ENCODE peak calls at places on chromosomes 7 and 10, in seven cellular contexts. Q, Y, D, F, V, H and E are unnamed samples. For H3K9me3 and H3K36me3, the result is how much of the 10 kb centered on the place peaks cover.

GRCh38 chr7:36279251-36279925 is 110.3 kb upstream of the ANLN start:
- DNase-seq in F (peak), D (no peak), V (no peak), Q (no peak), Y (no peak), H (no peak), E (no peak)

GRCh38 chr10:126373982-126374381 is 14.3 kb downstream of the ADAM12 start:
- DNase-seq in F (no peak), H (no peak), Y (no peak), Q (no peak), V (no peak), D (no peak), E (no peak)

GRCh38 chr10:102869290-102870198 is at the start of gene AS3MT:
- DNase-seq in Q (no peak), Y (peak), D (peak), V (peak), H (no peak), F (no peak), E (peak)

GRCh38 chr10:38043516-38043915 is 33.0 kb downstream of the ZNF33A start:
- DNase-seq in H (no peak), F (no peak), Q (no peak), V (no peak), Y (no peak), D (no peak), E (no peak)

GRCh38 chr7:106231856-106232490 is 52.8 kb downstream of the NAMPT start:
- DNase-seq in V (no peak), D (no peak), H (no peak), Q (no peak), F (no peak), Y (no peak), E (no peak)

GRCh38 chr7:24851791-24852190 is 94.5 kb upstream of the GSDME start:
- DNase-seq in V (no peak), H (no peak), Q (no peak), D (no peak), F (no peak), Y (no peak), E (no peak)

GRCh38 chr7:69800495-69800894 is 202.2 kb downstream of the AUTS2 start:
- DNase-seq in V (peak), H (no peak), Y (no peak), F (no peak), Q (no peak), D (no peak), E (no peak)

GRCh38 chr7:10181996-10182395 is 791.7 kb upstream of the PHF14 start:
- DNase-seq in Q (no peak), D (no peak), H (no peak), V (no peak), Y (no peak), F (no peak), E (no peak)

GRCh38 chr7:36303202-36304098 is 86.2 kb upstream of the ANLN start:
- DNase-seq in D (peak), F (peak), Y (no peak), V (peak), H (peak), Q (peak), E (peak)

GRCh38 chr7:145655666-145656065 is 460.9 kb upstream of the CNTNAP2 start:
- DNase-seq in Y (no peak), F (no peak), H (no peak), Q (no peak), D (no peak), V (no peak), E (no peak)

GRCh38 chr10:87661861-87662785 is 2.4 kb downstream of the PAPSS2 start:
- DNase-seq in Y (no peak), V (no peak), Q (no peak), F (no peak), H (no peak), D (no peak), E (no peak)

GRCh38 chr10:113438660-113439059 is 114.2 kb upstream of the HABP2 start:
- DNase-seq in V (no peak), Y (no peak), H (no peak), Q (no peak), D (no peak), F (no peak), E (no peak)

GRCh38 chr7:17501461-17502208 is 203.2 kb downstream of the AHR start:
- DNase-seq in D (no peak), F (no peak), Y (no peak), V (no peak), H (no peak), Q (no peak), E (no peak)

GRCh38 chr10:119301397-119301796 is 94.0 kb downstream of the GRK5 start:
- DNase-seq in H (no peak), V (no peak), Y (no peak), F (no peak), Q (no peak), D (no peak), E (peak)

GRCh38 chr7:55514546-55515265 is 57.6 kb downstream of the VOPP1 start:
- DNase-seq in V (no peak), Y (no peak), D (no peak), Q (no peak), F (no peak), H (no peak), E (no peak)

GRCh38 chr10:85039311-85039710 is 710.9 kb downstream of the CCSER2 start:
- DNase-seq in D (no peak), F (no peak), Y (no peak), V (no peak), H (no peak), Q (no peak), E (no peak)

GRCh38 chr7:72127136-72127535 is 285.0 kb downstream of the CALN1 start:
- DNase-seq in D (no peak), F (no peak), Q (no peak), Y (no peak), H (no peak), V (no peak), E (no peak)

GRCh38 chr10:70319824-70320223 is 36.0 kb upstream of the NPFFR1 start:
- DNase-seq in Y (no peak), H (no peak), D (no peak), Q (no peak), V (no peak), F (no peak), E (no peak)

DNA sequence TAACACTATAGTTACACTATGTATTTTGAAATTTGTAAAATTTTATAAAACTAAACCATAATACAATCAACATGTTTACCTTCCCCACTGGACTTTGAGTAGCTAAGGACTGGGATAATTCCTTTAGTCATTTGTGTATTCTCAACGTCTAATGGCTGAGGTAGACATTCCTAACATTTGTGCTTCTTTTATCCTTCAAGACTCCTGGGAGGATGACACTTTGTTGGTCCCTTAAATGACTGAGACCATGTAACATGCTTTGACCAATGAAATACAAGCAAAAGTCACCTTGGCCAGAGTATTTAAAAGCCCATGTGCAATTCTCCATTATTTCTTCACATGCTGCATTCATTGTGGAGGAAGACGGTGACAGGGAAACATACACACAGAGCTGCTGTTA is 18.5 kb downstream of the RAPGEF5 start:
- DNase-seq in V (no peak), Y (no peak), D (no peak), F (no peak), H (no peak), Q (no peak), E (no peak)
- H3K9me3 ChIP-seq in V (under half), Y (under half), D (under half), F (under half), H (under half), Q (under half), E (under half)

GRCh38 chr10:100370976-100371706 is 24.1 kb downstream of the SCD start:
- DNase-seq in Y (peak), V (no peak), F (peak), D (no peak), H (peak), Q (peak), E (peak)
- TF ChIP-seq EP300 in Y (peak), V (peak), F (no peak), D (no peak), H (no peak), Q (peak), E (no peak)

GRCh38 chr7:21910253-21910652 is 35.4 kb downstream of the CDCA7L start:
- DNase-seq in Y (no peak), Q (no peak), V (no peak), F (no peak), D (no peak), H (no peak), E (no peak)

GRCh38 chr7:21912931-21913780 is 32.5 kb downstream of the CDCA7L start:
- DNase-seq in Y (no peak), H (no peak), F (no peak), D (no peak), V (no peak), Q (no peak), E (no peak)

GRCh38 chr7:21912305-21912704 is 33.4 kb downstream of the CDCA7L start:
- DNase-seq in F (no peak), Y (no peak), Q (no peak), D (peak), V (no peak), H (no peak), E (no peak)

GRCh38 chr7:21911341-21911875 is 34.3 kb downstream of the CDCA7L start:
- DNase-seq in D (no peak), Y (no peak), V (no peak), H (no peak), F (no peak), Q (no peak), E (no peak)

GRCh38 chr7:21908746-21909145 is 37.0 kb downstream of the CDCA7L start:
- DNase-seq in Y (no peak), Q (no peak), F (no peak), V (no peak), D (no peak), H (no peak), E (no peak)
- H3K36me3 ChIP-seq in Y (half or more), Q (under half), F (under half), V (under half), D (under half), H (under half), E (under half)

DNA sequence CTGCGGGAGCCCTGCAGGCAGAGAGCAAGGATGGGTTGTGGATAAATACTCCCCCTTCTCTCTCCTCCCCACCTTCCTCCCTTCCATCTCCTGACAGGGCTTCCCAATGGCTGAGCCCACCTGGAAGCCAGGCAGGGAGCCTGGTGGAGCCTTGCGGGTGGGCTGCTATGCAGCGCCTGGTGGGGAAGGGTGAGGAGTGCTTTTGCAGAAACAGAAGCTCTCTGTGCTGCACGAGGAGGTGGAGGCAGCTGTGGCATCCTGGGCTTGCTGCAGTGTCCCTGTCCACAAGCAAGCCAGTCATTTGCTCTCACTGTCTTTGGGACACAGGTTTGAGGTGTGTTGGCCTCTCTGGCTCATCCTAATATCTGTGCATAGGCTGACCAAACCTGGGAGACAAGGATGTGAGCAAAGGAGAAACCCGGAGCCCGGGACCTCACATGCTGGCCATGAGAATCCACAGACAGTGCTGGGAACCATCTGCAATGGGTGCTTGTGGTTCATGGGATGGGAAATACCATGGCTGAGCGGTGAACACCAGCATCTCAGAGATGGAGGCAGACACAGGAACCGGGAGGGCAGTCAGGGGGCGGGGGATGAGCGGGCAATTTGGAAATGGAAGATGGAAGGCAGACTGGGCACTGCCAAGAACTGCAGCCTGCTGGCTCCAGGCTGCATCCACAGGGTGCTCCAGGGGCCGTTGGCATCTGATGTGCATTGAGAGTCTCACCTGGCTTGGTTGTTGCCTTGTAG is 364.2 kb downstream of the GLRX3 start:
- DNase-seq in H (no peak), F (peak), D (no peak), V (no peak), Q (no peak), Y (no peak), E (no peak)
- H3K9me3 ChIP-seq in H (under half), F (under half), D (under half), V (under half), Q (under half), Y (under half), E (under half)

GRCh38 chr10:57823398-57823797 is 444.3 kb downstream of the IPMK start:
- DNase-seq in F (no peak), Q (no peak), Y (no peak), D (no peak), V (no peak), H (no peak), E (no peak)

GRCh38 chr10:57822965-57823364 is 444.7 kb downstream of the IPMK start:
- DNase-seq in V (no peak), H (no peak), Q (no peak), D (no peak), F (no peak), Y (no peak), E (no peak)

GRCh38 chr10:57830877-57831535 is 436.7 kb downstream of the IPMK start:
- DNase-seq in Y (no peak), H (no peak), Q (no peak), F (no peak), V (no peak), D (no peak), E (no peak)

GRCh38 chr10:57825015-57825414 is 442.7 kb downstream of the IPMK start:
- DNase-seq in Y (no peak), F (no peak), V (no peak), D (no peak), Q (no peak), H (no peak), E (no peak)
- TF ChIP-seq EP300 in Y (no peak), F (no peak), V (no peak), D (no peak), Q (no peak), H (no peak), E (no peak)

DNA sequence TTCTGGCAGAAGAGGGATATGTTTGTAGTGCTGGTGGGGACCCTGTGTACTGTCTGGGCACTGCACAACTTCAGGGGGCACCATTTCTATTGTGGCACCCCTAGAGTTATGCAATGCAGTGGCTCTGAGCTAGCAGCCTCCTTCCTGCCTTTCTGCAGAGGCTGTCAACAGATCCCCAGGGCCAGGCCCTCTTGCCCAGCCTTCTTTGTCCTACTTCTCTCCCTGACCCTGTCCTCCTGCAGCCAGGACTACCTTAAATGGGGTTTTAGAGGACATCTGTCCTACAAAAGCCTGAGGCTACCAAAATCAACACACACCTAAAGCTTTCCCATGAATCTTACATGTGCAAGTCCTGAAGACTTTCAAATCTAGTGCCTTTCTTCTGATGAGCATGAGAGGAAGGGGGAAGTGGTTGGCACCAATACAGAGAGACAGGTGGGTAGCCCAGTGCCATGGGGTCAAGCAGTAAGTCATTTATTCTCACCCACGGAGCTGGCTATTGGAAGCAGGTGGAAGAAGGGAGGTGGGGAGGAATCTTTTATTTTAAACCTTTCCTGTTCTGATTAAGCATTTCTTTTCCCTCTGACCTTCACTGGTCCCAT is 2.4 kb downstream of the SPOCK2 start:
- DNase-seq in F (no peak), Q (no peak), Y (no peak), V (no peak), H (no peak), D (no peak), E (no peak)
- H3K36me3 ChIP-seq in F (under half), Q (under half), Y (under half), V (under half), H (under half), D (under half), E (under half)

DNA sequence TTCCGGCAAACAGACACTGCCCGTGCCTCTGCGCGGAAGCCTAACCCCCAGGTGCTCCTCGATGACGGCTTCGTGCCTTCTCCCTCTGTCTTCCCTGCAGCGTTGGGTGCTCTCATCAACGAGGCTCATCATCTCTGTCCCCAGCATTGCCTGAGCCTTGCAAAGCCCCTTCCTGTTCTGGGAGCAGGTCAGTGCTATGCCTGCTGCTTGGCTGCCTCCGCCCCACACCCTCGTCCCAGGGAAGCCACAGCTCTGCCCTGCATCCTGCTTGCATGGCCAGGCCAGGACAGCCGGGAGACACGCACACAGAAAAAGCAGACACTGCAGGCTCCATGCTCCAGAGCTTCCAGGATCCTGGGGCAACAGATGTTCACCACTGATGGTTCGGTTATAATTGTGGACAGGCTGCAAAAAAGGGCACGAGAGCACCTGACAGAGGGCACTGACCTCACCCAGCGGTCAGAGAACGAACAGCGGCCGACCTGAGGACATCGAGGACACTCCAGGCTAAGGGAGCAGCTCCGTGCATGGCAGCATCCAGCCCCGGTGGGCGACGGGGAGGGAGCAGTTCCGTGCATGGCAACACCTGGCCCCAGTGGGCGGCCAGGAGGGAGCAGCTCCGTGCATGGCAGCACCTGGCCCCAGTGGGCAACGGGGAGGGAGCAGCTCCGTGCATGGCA is 265.5 kb downstream of the PTPRN2 start:
- DNase-seq in Q (no peak), Y (peak), H (no peak), D (no peak), F (no peak), V (no peak), E (no peak)
- H3K9me3 ChIP-seq in Q (under half), Y (under half), H (under half), D (under half), F (under half), V (under half), E (under half)